ENCODE peak calls at places on chromosomes 11 and 22, in eight cellular contexts. A is Peyer's patch; E is CD4-positive, alpha-beta T cell; T is brain microvascular endothelial cell; M is fibroblast of lung; P is PC-9; I is H9; R is GM23338. F is an unnamed sample.

GRCh38 chr22:19556963-19557545 is 32.8 kb upstream of the CLDN5 start:
- DNase-seq in P (no peak), R (no peak), T (no peak), A (no peak), I (no peak), M (no peak), E (no peak), F (no peak)

GRCh38 chr22:26245001-26245400 is 75.7 kb downstream of the SEZ6L start:
- DNase-seq in M (no peak), E (no peak), I (no peak), T (no peak), P (no peak), A (no peak), R (peak), F (no peak)

GRCh38 chr11:11966826-11967668 is 41.4 kb downstream of the DKK3 start:
- DNase-seq in E (peak), R (peak), M (peak), A (peak), P (no peak), I (peak), T (peak), F (no peak)

GRCh38 chr11:111305403-111305802 is 7.1 kb downstream of the POU2AF3 start:
- DNase-seq in T (no peak), M (no peak), I (no peak), R (no peak), P (no peak), A (no peak), E (no peak), F (no peak)

GRCh38 chr11:131033151-131033651 is 116.9 kb upstream of the SNX19 start:
- DNase-seq in R (peak), M (peak), A (no peak), P (peak), E (no peak), I (peak), T (peak), F (peak)

GRCh38 chr11:72712168-72712721 is 38.0 kb upstream of the PDE2A start:
- DNase-seq in E (no peak), I (no peak), M (peak), T (no peak), A (no peak), R (no peak), P (no peak), F (no peak)

GRCh38 chr22:36569999-36570398 is 41.0 kb upstream of the EIF3D start:
- DNase-seq in I (peak), R (peak), M (peak), P (no peak), A (no peak), T (peak), E (no peak), F (no peak)

GRCh38 chr11:110130642-110131238 is 37.5 kb downstream of the ZC3H12C start:
- DNase-seq in R (peak), A (no peak), E (no peak), T (no peak), I (peak), M (peak), P (no peak), F (peak)

GRCh38 chr22:44381761-44382454 is 69.2 kb upstream of the SHISAL1 start:
- DNase-seq in T (no peak), P (no peak), E (no peak), R (no peak), A (no peak), M (no peak), I (no peak), F (no peak)

GRCh38 chr22:20439928-20440575 is 2.4 kb upstream of the SCARF2 start:
- DNase-seq in P (no peak), M (no peak), E (no peak), I (no peak), R (no peak), A (no peak), T (no peak), F (no peak)

GRCh38 chr11:134254433-134254832 is 1.1 kb downstream of the ACAD8 start:
- DNase-seq in A (no peak), M (no peak), I (no peak), E (no peak), P (no peak), R (no peak), T (no peak), F (no peak)

GRCh38 chr22:45318168-45318557 is 8.4 kb downstream of the FAM118A start:
- DNase-seq in M (peak), T (peak), I (no peak), A (peak), E (peak), R (peak), P (no peak), F (no peak)

GRCh38 chr11:65205602-65205967 is 23.9 kb downstream of the CAPN1 start:
- DNase-seq in T (no peak), M (no peak), R (no peak), A (no peak), I (peak), P (no peak), E (no peak), F (no peak)

GRCh38 chr11:133078591-133079179 is 453.6 kb downstream of the OPCML start:
- DNase-seq in R (peak), M (peak), T (peak), A (no peak), I (peak), E (no peak), P (no peak), F (no peak)

GRCh38 chr11:46408407-46408986 is 16.9 kb upstream of the CHRM4 start:
- DNase-seq in T (no peak), M (no peak), I (no peak), R (no peak), E (no peak), P (peak), A (no peak), F (no peak)

GRCh38 chr11:64204464-64204989 is 2.0 kb upstream of the FERMT3 start:
- DNase-seq in R (peak), P (peak), I (peak), M (peak), A (peak), T (peak), E (peak), F (peak)

GRCh38 chr11:83220279-83220678 is 26.8 kb downstream of the ANKRD42 start:
- DNase-seq in T (no peak), R (no peak), P (peak), E (no peak), I (no peak), A (no peak), M (no peak), F (no peak)

GRCh38 chr11:86596861-86597632 is 75.4 kb downstream of the ME3 start:
- DNase-seq in P (no peak), R (no peak), T (peak), A (no peak), I (no peak), E (no peak), M (no peak), F (no peak)

GRCh38 chr22:48106215-48106614 is 1343.8 kb downstream of the TBC1D22A start:
- DNase-seq in R (no peak), E (no peak), P (no peak), I (no peak), M (no peak), T (no peak), A (no peak), F (no peak)

GRCh38 chr11:117535201-117535869 is 207.7 kb downstream of the CEP164 start:
- DNase-seq in T (no peak), E (no peak), I (no peak), A (no peak), R (no peak), P (no peak), M (no peak), F (no peak)

GRCh38 chr11:2662430-2663299 is 37.1 kb downstream of the KCNQ1OT1 start:
- DNase-seq in I (no peak), T (no peak), M (no peak), E (no peak), P (no peak), A (no peak), R (no peak), F (no peak)

GRCh38 chr11:117929568-117930207 is 486 bp upstream of the TMPRSS13 start:
- DNase-seq in P (peak), E (no peak), R (no peak), T (no peak), M (no peak), A (no peak), I (no peak), F (no peak)

GRCh38 chr11:33700425-33701271 is at the start of gene C11orf91:
- DNase-seq in M (peak), R (peak), P (peak), T (peak), E (peak), I (peak), A (peak), F (no peak)

GRCh38 chr11:116373107-116373506 is 399.7 kb downstream of the BUD13 start:
- DNase-seq in I (no peak), A (no peak), M (no peak), P (no peak), E (no peak), R (no peak), T (no peak), F (no peak)

GRCh38 chr22:26579331-26579886 is 10.5 kb downstream of the TPST2 start:
- DNase-seq in R (no peak), P (no peak), A (peak), E (peak), T (no peak), M (no peak), I (no peak), F (no peak)

GRCh38 chr11:77252555-77253270 is 48.8 kb downstream of the GDPD4 start:
- DNase-seq in T (no peak), M (no peak), R (no peak), A (no peak), P (no peak), I (no peak), E (no peak), F (no peak)

GRCh38 chr22:24156915-24157782 is 24.1 kb upstream of the SUSD2 start:
- DNase-seq in A (peak), P (peak), R (peak), E (peak), I (peak), T (peak), M (peak), F (no peak)
- H3K27ac ChIP-seq in A (peak), P (no peak), R (peak), E (peak), I (no peak), T (no peak), M (peak), F (no peak)

DNA sequence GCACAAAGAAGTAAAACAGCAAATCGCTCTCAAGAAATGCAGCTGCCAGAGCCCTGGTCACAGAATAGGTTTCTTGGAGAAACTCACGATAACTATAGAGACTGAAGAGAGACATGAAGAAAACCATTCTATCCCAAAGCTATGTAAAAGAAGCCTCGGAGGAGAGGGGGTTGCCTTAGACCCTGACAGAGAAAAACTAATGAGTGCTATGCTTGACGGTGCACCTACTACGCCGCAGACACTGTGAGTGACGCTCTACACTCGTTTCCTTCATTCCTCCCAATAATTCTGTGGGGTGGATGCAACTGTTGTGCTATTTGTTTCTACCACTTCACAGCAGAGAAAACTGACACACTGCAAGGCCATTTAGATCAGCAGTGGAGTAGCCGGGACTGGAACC is 121.8 kb downstream of the ETS1 start:
- DNase-seq in M (no peak), P (no peak), R (no peak), A (no peak), I (no peak), T (no peak), E (peak), F (no peak)
- H3K27ac ChIP-seq in M (peak), P (no peak), R (no peak), A (peak), I (no peak), T (peak), E (peak), F (no peak)

DNA sequence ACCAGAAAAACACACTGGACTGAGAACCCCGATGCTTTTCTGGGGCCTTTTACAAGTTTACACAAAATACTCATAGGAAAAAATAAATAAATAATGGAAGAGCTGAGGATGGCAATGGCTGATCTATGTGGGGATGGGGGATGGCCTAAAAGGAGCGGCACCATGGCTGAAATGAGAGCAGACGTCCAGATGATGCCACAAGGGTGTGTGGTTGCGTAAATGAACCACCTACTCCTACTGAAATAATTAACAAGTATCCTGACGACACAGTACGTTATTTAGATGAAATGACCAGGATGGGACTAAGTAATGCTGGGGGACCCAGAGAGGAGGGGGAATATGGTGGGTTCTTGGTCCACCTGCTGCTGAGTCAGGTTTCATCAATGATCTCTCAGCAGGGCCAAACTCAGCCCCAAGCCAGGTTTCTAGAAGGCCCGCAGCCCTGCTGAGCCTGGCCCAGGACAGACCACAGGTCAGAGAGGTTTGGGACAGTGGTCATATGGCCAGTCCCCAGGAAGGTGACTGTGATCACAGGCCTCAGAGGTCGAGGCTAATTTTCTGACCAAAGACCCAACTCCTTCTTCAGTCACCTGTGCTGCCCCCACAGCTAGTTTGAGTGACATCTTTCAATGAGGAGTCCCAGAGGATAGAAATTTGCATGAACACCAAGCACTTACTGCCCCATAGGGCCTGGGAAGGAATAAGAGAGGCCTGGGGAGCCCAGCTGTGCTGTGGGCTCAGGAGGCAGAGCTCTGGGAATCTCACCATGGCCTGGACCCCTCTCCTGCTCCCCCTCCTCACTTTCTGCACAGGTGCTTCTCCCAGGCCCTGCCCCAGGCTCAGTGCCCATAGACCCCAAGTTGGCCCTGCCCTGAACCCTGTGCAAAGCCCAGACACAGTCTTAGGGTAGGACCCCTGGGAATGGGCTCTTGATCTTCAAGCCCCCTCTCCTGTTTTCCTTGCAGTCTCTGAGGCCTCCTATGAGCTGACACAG is 76.3 kb upstream of the IGLL5 start:
- DNase-seq in P (no peak), T (no peak), M (no peak), E (no peak), A (no peak), R (no peak), I (no peak), F (no peak)
- H3K27ac ChIP-seq in P (no peak), T (no peak), M (no peak), E (no peak), A (no peak), R (no peak), I (no peak), F (no peak)

GRCh38 chr22:29810156-29810555 is 27.9 kb downstream of the ASCC2 start:
- DNase-seq in M (no peak), P (no peak), A (no peak), R (no peak), I (no peak), E (no peak), T (no peak), F (no peak)
- H3K27ac ChIP-seq in M (no peak), P (peak), A (no peak), R (no peak), I (no peak), E (no peak), T (no peak), F (no peak)

GRCh38 chr11:104774578-104774977 is 123.7 kb downstream of the CASP12 start:
- DNase-seq in P (no peak), I (no peak), A (no peak), T (no peak), E (no peak), M (no peak), R (no peak), F (no peak)

GRCh38 chr11:104776501-104777170 is 121.6 kb downstream of the CASP12 start:
- DNase-seq in M (no peak), E (no peak), P (peak), R (no peak), A (no peak), I (no peak), T (no peak), F (peak)

GRCh38 chr11:104771782-104772181 is 126.5 kb downstream of the CASP12 start:
- DNase-seq in E (no peak), T (no peak), I (no peak), P (no peak), A (no peak), R (no peak), M (peak), F (peak)

DNA sequence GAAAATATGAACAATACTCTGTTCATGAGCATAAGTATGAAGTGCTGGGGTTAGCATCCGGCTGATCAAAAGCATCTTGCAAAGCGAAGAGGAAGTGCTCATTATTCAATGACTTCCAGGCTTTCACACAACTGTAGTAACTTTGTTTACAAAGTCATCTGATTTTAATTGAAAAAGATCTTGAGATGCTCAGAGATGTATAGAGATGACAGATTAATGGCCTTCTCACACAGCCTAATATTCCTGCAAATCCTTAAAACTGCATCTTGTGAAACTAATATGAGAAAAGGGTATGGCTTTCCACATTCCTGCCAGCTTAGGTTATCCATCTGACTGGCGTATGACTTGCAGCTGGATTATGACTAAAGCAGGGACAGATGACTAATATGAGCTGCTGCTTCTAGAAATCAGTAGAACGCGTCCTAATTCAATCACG is 125.4 kb downstream of the CASP12 start:
- DNase-seq in P (peak), R (no peak), T (peak), I (no peak), M (peak), E (no peak), A (no peak), F (peak)
- H3K27ac ChIP-seq in P (no peak), R (no peak), T (peak), I (no peak), M (peak), E (no peak), A (no peak), F (peak)

GRCh38 chr22:37911697-37912096 is 5.6 kb downstream of the MICALL1 start:
- DNase-seq in T (no peak), E (no peak), A (no peak), M (no peak), I (no peak), R (peak), P (no peak), F (no peak)

GRCh38 chr22:37910863-37911262 is 4.8 kb downstream of the MICALL1 start:
- DNase-seq in M (no peak), P (no peak), R (no peak), I (no peak), A (no peak), E (no peak), T (no peak), F (no peak)

GRCh38 chr22:37911273-37911672 is 5.2 kb downstream of the MICALL1 start:
- DNase-seq in T (no peak), M (no peak), A (no peak), P (no peak), R (no peak), E (no peak), I (no peak), F (no peak)

GRCh38 chr22:37913233-37913721 is 7.2 kb downstream of the MICALL1 start:
- DNase-seq in A (no peak), T (no peak), R (no peak), M (no peak), P (no peak), E (no peak), I (no peak), F (no peak)

GRCh38 chr22:37912171-37912570 is 6.1 kb downstream of the MICALL1 start:
- DNase-seq in R (no peak), T (no peak), E (no peak), A (no peak), P (no peak), I (no peak), M (no peak), F (no peak)
- H3K27ac ChIP-seq in R (no peak), T (no peak), E (no peak), A (no peak), P (no peak), I (no peak), M (no peak), F (no peak)

DNA sequence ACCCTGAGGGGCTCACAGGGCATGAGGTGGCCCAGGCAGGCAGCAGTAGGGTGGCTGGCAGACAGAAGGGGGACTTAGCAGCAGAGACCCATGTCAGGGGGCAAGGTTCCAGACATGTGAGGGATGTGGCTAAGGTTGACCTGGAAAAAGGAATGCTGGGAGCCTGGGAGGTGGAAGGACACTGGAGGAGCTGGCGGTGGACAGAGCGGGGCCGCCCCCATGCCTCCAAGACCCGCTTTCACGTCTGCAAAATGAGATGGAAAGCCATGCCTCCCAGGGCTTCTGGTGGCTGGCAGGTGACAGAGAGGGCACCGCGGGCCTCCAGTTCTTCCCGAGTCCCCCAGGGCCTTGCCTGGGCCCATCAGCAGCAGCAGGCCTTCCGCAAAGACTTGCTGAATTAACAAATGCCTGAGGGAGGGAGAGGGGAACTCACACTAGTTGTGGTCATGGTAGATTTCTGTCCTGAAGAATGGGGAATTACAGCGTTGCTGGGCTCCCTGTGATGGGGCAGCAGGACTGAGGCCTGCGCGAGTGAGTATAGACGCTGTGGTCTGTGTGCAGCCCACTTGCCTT is 23.1 kb upstream of the SOX10 start:
- DNase-seq in A (no peak), E (no peak), P (no peak), M (no peak), R (no peak), T (no peak), I (no peak), F (no peak)
- H3K27ac ChIP-seq in A (no peak), E (no peak), P (no peak), M (no peak), R (no peak), T (no peak), I (no peak), F (no peak)

GRCh38 chr11:16098827-16099226 is 257.5 kb downstream of the SOX6 start:
- DNase-seq in I (no peak), P (no peak), E (no peak), T (no peak), M (peak), A (no peak), R (no peak), F (no peak)
- H3K27ac ChIP-seq in I (no peak), P (no peak), E (no peak), T (no peak), M (no peak), A (peak), R (no peak), F (peak)

GRCh38 chr11:7638710-7639642 is 34.3 kb downstream of the CYB5R2 start:
- DNase-seq in A (no peak), P (no peak), M (no peak), I (no peak), T (no peak), R (no peak), E (no peak), F (no peak)

GRCh38 chr11:7639643-7640025 is 33.7 kb downstream of the CYB5R2 start:
- DNase-seq in M (no peak), I (no peak), T (no peak), R (no peak), E (no peak), A (no peak), P (no peak), F (no peak)

GRCh38 chr11:7636350-7636749 is 37.0 kb downstream of the CYB5R2 start:
- DNase-seq in A (no peak), E (no peak), R (no peak), T (no peak), P (no peak), M (no peak), I (no peak), F (no peak)

GRCh38 chr11:7635137-7635536 is 38.2 kb downstream of the CYB5R2 start:
- DNase-seq in M (no peak), R (no peak), E (no peak), T (no peak), I (no peak), P (no peak), A (no peak), F (no peak)

GRCh38 chr11:7637447-7638157 is 35.7 kb downstream of the CYB5R2 start:
- DNase-seq in E (no peak), A (no peak), I (no peak), T (peak), R (no peak), M (peak), P (no peak), F (no peak)
- H3K27ac ChIP-seq in E (no peak), A (no peak), I (no peak), T (no peak), R (no peak), M (peak), P (no peak), F (peak)

F was measured in epithelial cell of prostate.